ENCODE peak calls at places on chromosomes 11 and 22, in four cellular contexts. One of them, this sample, is unnamed.

GRCh38 chr11:444397-445144 is 2.8 kb upstream of the ANO9 start:
- DNase-seq in H9: no peak
- DNase-seq in mesendoderm: no peak
- DNase-seq in neuronal stem cell: no peak
- DNase-seq in this sample: peak; percentile 66

GRCh38 chr22:40511604-40512003 is 124.9 kb downstream of the MRTFA start:
- DNase-seq in H9: no peak
- DNase-seq in mesendoderm: no peak
- DNase-seq in neuronal stem cell: no peak
- DNase-seq in this sample: no peak

GRCh38 chr22:39266398-39267030 is 21.7 kb upstream of the PDGFB start:
- DNase-seq in mesendoderm: no peak
- DNase-seq in H9: no peak
- DNase-seq in neuronal stem cell: no peak
- DNase-seq in this sample: peak; percentile 44

GRCh38 chr11:83192846-83193245 is 666 bp upstream of the ANKRD42 start:
- DNase-seq in neuronal stem cell: no peak
- DNase-seq in mesendoderm: no peak
- DNase-seq in H9: no peak
- DNase-seq in this sample: no peak

GRCh38 chr11:41508121-41508520 is 48.7 kb upstream of the LRRC4C start:
- DNase-seq in neuronal stem cell: no peak
- DNase-seq in H9: no peak
- DNase-seq in mesendoderm: no peak
- DNase-seq in this sample: no peak

GRCh38 chr11:27697679-27698275 is 2.5 kb downstream of the BDNF start:
- DNase-seq in H9: no peak
- DNase-seq in mesendoderm: no peak
- DNase-seq in neuronal stem cell: no peak
- DNase-seq in this sample: no peak

GRCh38 chr22:35539910-35540599 is 576 bp upstream of the RASD2 start:
- DNase-seq in H9: no peak
- DNase-seq in mesendoderm: peak; percentile 44
- DNase-seq in neuronal stem cell: peak; percentile 52
- DNase-seq in this sample: peak; percentile 43

GRCh38 chr11:104946907-104947306 is 21.5 kb downstream of the CASP4 start:
- DNase-seq in H9: no peak
- DNase-seq in mesendoderm: peak; percentile 66
- DNase-seq in neuronal stem cell: no peak
- DNase-seq in this sample: peak; percentile 58

GRCh38 chr22:33922268-33922667 is 2.0 kb upstream of the LARGE1 start:
- DNase-seq in mesendoderm: peak; percentile 75
- DNase-seq in neuronal stem cell: no peak
- DNase-seq in H9: peak; percentile 72
- DNase-seq in this sample: peak; percentile 63

GRCh38 chr22:26196657-26197056 is 27.4 kb downstream of the SEZ6L start:
- DNase-seq in H9: no peak
- DNase-seq in mesendoderm: no peak
- DNase-seq in neuronal stem cell: no peak
- DNase-seq in this sample: no peak

GRCh38 chr11:64743591-64744543 is at the start of gene RASGRP2:
- DNase-seq in H9: peak; percentile 85
- DNase-seq in neuronal stem cell: no peak
- DNase-seq in mesendoderm: peak; percentile 42
- DNase-seq in this sample: peak; percentile 40

DNA sequence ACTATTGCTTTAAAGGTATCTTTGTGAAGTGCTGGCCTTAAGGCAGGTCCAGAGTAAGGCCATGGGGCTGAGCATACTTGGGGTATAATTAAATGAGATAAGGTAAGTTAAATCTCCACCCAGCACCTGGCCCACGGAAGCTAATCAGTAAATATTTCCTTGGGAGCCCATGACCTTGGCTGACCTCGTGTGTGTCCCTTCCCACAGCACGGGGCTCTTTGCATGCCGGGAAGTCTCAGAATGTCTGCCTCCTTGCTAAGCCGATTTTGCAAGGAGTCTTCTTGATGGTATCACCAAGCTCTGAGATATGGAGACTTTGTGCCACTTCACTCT is 46.5 kb downstream of the ADM start:
- DNase-seq in mesendoderm: no peak
- DNase-seq in H9: no peak
- DNase-seq in neuronal stem cell: no peak
- DNase-seq in this sample: no peak
- H2BK15ac ChIP-seq in mesendoderm: no peak overlapping the region
- H2BK15ac ChIP-seq in H9: peak overlapping the region; percentile 6
- H2BK15ac ChIP-seq in neuronal stem cell: no peak overlapping the region
- H2BK15ac ChIP-seq in this sample: no peak overlapping the region

DNA sequence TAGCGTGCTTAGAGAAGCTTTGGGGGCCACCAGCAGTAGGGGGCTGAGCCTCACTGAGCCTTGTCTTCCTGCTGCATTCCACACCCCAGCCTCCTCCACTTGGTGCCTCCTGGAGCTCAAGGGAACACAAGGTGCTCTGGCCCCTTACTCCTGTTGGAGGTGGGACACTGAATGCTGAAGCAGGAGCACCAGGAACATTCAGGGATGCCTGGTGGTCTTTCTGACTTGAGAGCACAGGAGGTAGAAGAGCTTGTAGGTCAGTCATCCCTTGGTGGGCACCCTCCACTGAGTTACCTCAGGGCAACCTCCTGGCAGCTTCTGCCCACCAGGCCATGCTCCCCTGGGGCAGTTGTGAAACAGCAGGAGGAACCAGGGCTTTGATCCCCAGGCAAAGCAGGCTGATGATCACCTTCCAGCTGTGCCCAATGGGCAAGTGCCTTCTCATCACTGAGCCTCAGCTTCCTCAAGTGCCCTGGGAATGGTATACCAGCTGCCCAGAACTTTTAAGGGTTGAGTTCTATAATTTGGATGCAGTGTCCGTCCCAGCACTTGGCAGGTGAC is 50.1 kb downstream of the CABIN1 start:
- DNase-seq in mesendoderm: no peak
- DNase-seq in H9: no peak
- DNase-seq in neuronal stem cell: no peak
- DNase-seq in this sample: no peak
- H2BK15ac ChIP-seq in mesendoderm: no peak overlapping the region
- H2BK15ac ChIP-seq in H9: no peak overlapping the region
- H2BK15ac ChIP-seq in neuronal stem cell: no peak overlapping the region
- H2BK15ac ChIP-seq in this sample: no peak overlapping the region

GRCh38 chr22:31019276-31019930 is 50.3 kb downstream of the TUG1 start:
- DNase-seq in mesendoderm: no peak
- DNase-seq in neuronal stem cell: no peak
- DNase-seq in H9: no peak
- DNase-seq in this sample: no peak
- H2BK15ac ChIP-seq in mesendoderm: no peak overlapping the region
- H2BK15ac ChIP-seq in neuronal stem cell: no peak overlapping the region
- H2BK15ac ChIP-seq in H9: no peak overlapping the region
- H2BK15ac ChIP-seq in this sample: no peak overlapping the region

GRCh38 chr11:47127213-47127612 is 49.5 kb downstream of the ARFGAP2 start:
- DNase-seq in neuronal stem cell: no peak
- DNase-seq in H9: no peak
- DNase-seq in mesendoderm: no peak
- DNase-seq in this sample: no peak

GRCh38 chr11:47130541-47130940 is 46.1 kb downstream of the ARFGAP2 start:
- DNase-seq in H9: peak; percentile 54
- DNase-seq in neuronal stem cell: no peak
- DNase-seq in mesendoderm: peak; percentile 86
- DNase-seq in this sample: no peak

GRCh38 chr11:47132981-47133380 is 43.7 kb downstream of the ARFGAP2 start:
- DNase-seq in H9: no peak
- DNase-seq in mesendoderm: no peak
- DNase-seq in neuronal stem cell: no peak
- DNase-seq in this sample: no peak

GRCh38 chr11:47132490-47132889 is 44.2 kb downstream of the ARFGAP2 start:
- DNase-seq in neuronal stem cell: no peak
- DNase-seq in H9: no peak
- DNase-seq in mesendoderm: no peak
- DNase-seq in this sample: no peak

GRCh38 chr11:47131136-47131535 is 45.5 kb downstream of the ARFGAP2 start:
- DNase-seq in mesendoderm: no peak
- DNase-seq in neuronal stem cell: no peak
- DNase-seq in H9: no peak
- DNase-seq in this sample: no peak
- H2BK15ac ChIP-seq in mesendoderm: no peak overlapping the region
- H2BK15ac ChIP-seq in neuronal stem cell: no peak overlapping the region
- H2BK15ac ChIP-seq in H9: no peak overlapping the region
- H2BK15ac ChIP-seq in this sample: no peak overlapping the region

GRCh38 chr11:12451179-12451814 is 73.9 kb downstream of the PARVA start:
- DNase-seq in mesendoderm: no peak
- DNase-seq in H9: no peak
- DNase-seq in neuronal stem cell: no peak
- DNase-seq in this sample: no peak
- H2BK15ac ChIP-seq in mesendoderm: no peak overlapping the region
- H2BK15ac ChIP-seq in H9: no peak overlapping the region
- H2BK15ac ChIP-seq in neuronal stem cell: no peak overlapping the region
- H2BK15ac ChIP-seq in this sample: no peak overlapping the region

GRCh38 chr11:66413167-66413566 is 7.7 kb upstream of the NPAS4 start:
- DNase-seq in H9: no peak
- DNase-seq in neuronal stem cell: no peak
- DNase-seq in mesendoderm: no peak
- DNase-seq in this sample: no peak
- H2BK15ac ChIP-seq in H9: no peak overlapping the region
- H2BK15ac ChIP-seq in neuronal stem cell: no peak overlapping the region
- H2BK15ac ChIP-seq in mesendoderm: no peak overlapping the region
- H2BK15ac ChIP-seq in this sample: no peak overlapping the region

This sample was measured in mesenchymal stem cell.